ENCODE peak calls at places on chromosome 13, in five cellular contexts. One of them, this sample, is unnamed.

GRCh38 chr13:36261976-36262375 is 35.6 kb downstream of the CCDC169 start:
- DNase-seq in CD8-positive, alpha-beta memory T cell: no peak
- DNase-seq in activated CD4-positive, alpha-beta T cell treated with anti-CD3 and anti-CD28 coated beads, Interleukin-2, amount 10 ng/mL, durations not matched to agents 7 days and 5 days: no peak
- DNase-seq in endothelial cell: no peak
- DNase-seq in ovary: no peak
- DNase-seq in this sample: no peak

GRCh38 chr13:99415851-99416331 is 85.4 kb upstream of the TM9SF2 start:
- DNase-seq in ovary: no peak
- DNase-seq in CD8-positive, alpha-beta memory T cell: no peak
- DNase-seq in activated CD4-positive, alpha-beta T cell treated with anti-CD3 and anti-CD28 coated beads, Interleukin-2, amount 10 ng/mL, durations not matched to agents 7 days and 5 days: no peak
- DNase-seq in endothelial cell: no peak
- DNase-seq in this sample: no peak

GRCh38 chr13:63364159-63364558 is 1948.5 kb upstream of the PCDH20 start:
- DNase-seq in activated CD4-positive, alpha-beta T cell treated with anti-CD3 and anti-CD28 coated beads, Interleukin-2, amount 10 ng/mL, durations not matched to agents 7 days and 5 days: no peak
- DNase-seq in ovary: no peak
- DNase-seq in CD8-positive, alpha-beta memory T cell: no peak
- DNase-seq in endothelial cell: no peak
- DNase-seq in this sample: no peak

GRCh38 chr13:30936920-30937319 is 4.5 kb downstream of the TEX26 start:
- DNase-seq in activated CD4-positive, alpha-beta T cell treated with anti-CD3 and anti-CD28 coated beads, Interleukin-2, amount 10 ng/mL, durations not matched to agents 7 days and 5 days: no peak
- DNase-seq in CD8-positive, alpha-beta memory T cell: no peak
- DNase-seq in endothelial cell: no peak
- DNase-seq in ovary: no peak
- DNase-seq in this sample: no peak

GRCh38 chr13:45847554-45848224 is 3.9 kb downstream of the SIAH3 start:
- DNase-seq in endothelial cell: no peak
- DNase-seq in activated CD4-positive, alpha-beta T cell treated with anti-CD3 and anti-CD28 coated beads, Interleukin-2, amount 10 ng/mL, durations not matched to agents 7 days and 5 days: peak
- DNase-seq in CD8-positive, alpha-beta memory T cell: peak
- DNase-seq in ovary: no peak
- DNase-seq in this sample: no peak

GRCh38 chr13:100636441-100636840 is 38.2 kb downstream of the TMTC4 start:
- DNase-seq in activated CD4-positive, alpha-beta T cell treated with anti-CD3 and anti-CD28 coated beads, Interleukin-2, amount 10 ng/mL, durations not matched to agents 7 days and 5 days: no peak
- DNase-seq in CD8-positive, alpha-beta memory T cell: no peak
- DNase-seq in endothelial cell: no peak
- DNase-seq in ovary: no peak
- DNase-seq in this sample: no peak

GRCh38 chr13:23467048-23467931 is 33.8 kb upstream of the SACS start:
- DNase-seq in endothelial cell: no peak
- DNase-seq in activated CD4-positive, alpha-beta T cell treated with anti-CD3 and anti-CD28 coated beads, Interleukin-2, amount 10 ng/mL, durations not matched to agents 7 days and 5 days: no peak
- DNase-seq in CD8-positive, alpha-beta memory T cell: no peak
- DNase-seq in ovary: peak
- DNase-seq in this sample: peak

GRCh38 chr13:39876258-39876657 is 220.8 kb downstream of the COG6 start:
- DNase-seq in endothelial cell: no peak
- DNase-seq in activated CD4-positive, alpha-beta T cell treated with anti-CD3 and anti-CD28 coated beads, Interleukin-2, amount 10 ng/mL, durations not matched to agents 7 days and 5 days: no peak
- DNase-seq in CD8-positive, alpha-beta memory T cell: no peak
- DNase-seq in ovary: no peak
- DNase-seq in this sample: no peak

GRCh38 chr13:111323549-111323948 is 3.1 kb downstream of the TEX29 start:
- DNase-seq in activated CD4-positive, alpha-beta T cell treated with anti-CD3 and anti-CD28 coated beads, Interleukin-2, amount 10 ng/mL, durations not matched to agents 7 days and 5 days: no peak
- DNase-seq in ovary: no peak
- DNase-seq in CD8-positive, alpha-beta memory T cell: no peak
- DNase-seq in endothelial cell: no peak
- DNase-seq in this sample: no peak

GRCh38 chr13:96935971-96936370 is 58.3 kb downstream of the OXGR1 start:
- DNase-seq in activated CD4-positive, alpha-beta T cell treated with anti-CD3 and anti-CD28 coated beads, Interleukin-2, amount 10 ng/mL, durations not matched to agents 7 days and 5 days: no peak
- DNase-seq in endothelial cell: no peak
- DNase-seq in CD8-positive, alpha-beta memory T cell: no peak
- DNase-seq in ovary: no peak
- DNase-seq in this sample: no peak

GRCh38 chr13:113643593-113643992 is 14.4 kb downstream of the ATP4B start:
- DNase-seq in endothelial cell: no peak
- DNase-seq in CD8-positive, alpha-beta memory T cell: no peak
- DNase-seq in ovary: no peak
- DNase-seq in activated CD4-positive, alpha-beta T cell treated with anti-CD3 and anti-CD28 coated beads, Interleukin-2, amount 10 ng/mL, durations not matched to agents 7 days and 5 days: no peak
- DNase-seq in this sample: no peak

GRCh38 chr13:27921961-27922910 is 2.4 kb downstream of the PDX1 start:
- DNase-seq in endothelial cell: no peak
- DNase-seq in activated CD4-positive, alpha-beta T cell treated with anti-CD3 and anti-CD28 coated beads, Interleukin-2, amount 10 ng/mL, durations not matched to agents 7 days and 5 days: no peak
- DNase-seq in ovary: no peak
- DNase-seq in CD8-positive, alpha-beta memory T cell: no peak
- DNase-seq in this sample: no peak

GRCh38 chr13:113888701-113889330 is 24.9 kb upstream of the GAS6 start:
- DNase-seq in endothelial cell: no peak
- DNase-seq in activated CD4-positive, alpha-beta T cell treated with anti-CD3 and anti-CD28 coated beads, Interleukin-2, amount 10 ng/mL, durations not matched to agents 7 days and 5 days: no peak
- DNase-seq in CD8-positive, alpha-beta memory T cell: no peak
- DNase-seq in ovary: no peak
- DNase-seq in this sample: no peak

GRCh38 chr13:66673401-66673800 is 556.7 kb downstream of the PCDH9 start:
- DNase-seq in endothelial cell: no peak
- DNase-seq in CD8-positive, alpha-beta memory T cell: no peak
- DNase-seq in ovary: no peak
- DNase-seq in activated CD4-positive, alpha-beta T cell treated with anti-CD3 and anti-CD28 coated beads, Interleukin-2, amount 10 ng/mL, durations not matched to agents 7 days and 5 days: no peak
- DNase-seq in this sample: no peak

GRCh38 chr13:43878897-43879322 is 630 bp downstream of the CCDC122 start:
- DNase-seq in ovary: peak
- DNase-seq in endothelial cell: peak
- DNase-seq in activated CD4-positive, alpha-beta T cell treated with anti-CD3 and anti-CD28 coated beads, Interleukin-2, amount 10 ng/mL, durations not matched to agents 7 days and 5 days: peak
- DNase-seq in CD8-positive, alpha-beta memory T cell: peak
- DNase-seq in this sample: peak

GRCh38 chr13:43894438-43894837 is 14.7 kb downstream of the LACC1 start:
- DNase-seq in CD8-positive, alpha-beta memory T cell: no peak
- DNase-seq in endothelial cell: no peak
- DNase-seq in activated CD4-positive, alpha-beta T cell treated with anti-CD3 and anti-CD28 coated beads, Interleukin-2, amount 10 ng/mL, durations not matched to agents 7 days and 5 days: no peak
- DNase-seq in ovary: no peak
- DNase-seq in this sample: no peak

GRCh38 chr13:21219044-21219381 is 42.6 kb downstream of the MRPL57 start:
- DNase-seq in ovary: no peak
- DNase-seq in CD8-positive, alpha-beta memory T cell: no peak
- DNase-seq in activated CD4-positive, alpha-beta T cell treated with anti-CD3 and anti-CD28 coated beads, Interleukin-2, amount 10 ng/mL, durations not matched to agents 7 days and 5 days: no peak
- DNase-seq in endothelial cell: no peak
- DNase-seq in this sample: no peak

GRCh38 chr13:43730642-43731041 is 56.1 kb downstream of the ENOX1 start:
- DNase-seq in endothelial cell: no peak
- DNase-seq in ovary: no peak
- DNase-seq in activated CD4-positive, alpha-beta T cell treated with anti-CD3 and anti-CD28 coated beads, Interleukin-2, amount 10 ng/mL, durations not matched to agents 7 days and 5 days: no peak
- DNase-seq in CD8-positive, alpha-beta memory T cell: no peak
- DNase-seq in this sample: no peak

GRCh38 chr13:38409771-38410170 is 60.1 kb downstream of the UFM1 start:
- DNase-seq in endothelial cell: no peak
- DNase-seq in CD8-positive, alpha-beta memory T cell: no peak
- DNase-seq in ovary: no peak
- DNase-seq in activated CD4-positive, alpha-beta T cell treated with anti-CD3 and anti-CD28 coated beads, Interleukin-2, amount 10 ng/mL, durations not matched to agents 7 days and 5 days: no peak
- DNase-seq in this sample: no peak

GRCh38 chr13:111912453-111912866 is 154.5 kb upstream of the SOX1 start:
- DNase-seq in activated CD4-positive, alpha-beta T cell treated with anti-CD3 and anti-CD28 coated beads, Interleukin-2, amount 10 ng/mL, durations not matched to agents 7 days and 5 days: no peak
- DNase-seq in endothelial cell: no peak
- DNase-seq in CD8-positive, alpha-beta memory T cell: no peak
- DNase-seq in ovary: no peak
- DNase-seq in this sample: no peak

GRCh38 chr13:81223784-81224501 is 883.0 kb upstream of the SPRY2 start:
- DNase-seq in ovary: no peak
- DNase-seq in CD8-positive, alpha-beta memory T cell: no peak
- DNase-seq in endothelial cell: no peak
- DNase-seq in activated CD4-positive, alpha-beta T cell treated with anti-CD3 and anti-CD28 coated beads, Interleukin-2, amount 10 ng/mL, durations not matched to agents 7 days and 5 days: no peak
- DNase-seq in this sample: no peak

GRCh38 chr13:94968040-94968756 is 255.9 kb upstream of the SOX21 start:
- DNase-seq in endothelial cell: peak
- DNase-seq in CD8-positive, alpha-beta memory T cell: no peak
- DNase-seq in activated CD4-positive, alpha-beta T cell treated with anti-CD3 and anti-CD28 coated beads, Interleukin-2, amount 10 ng/mL, durations not matched to agents 7 days and 5 days: no peak
- DNase-seq in ovary: peak
- DNase-seq in this sample: peak

GRCh38 chr13:112012004-112012704 is 54.8 kb upstream of the SOX1 start:
- DNase-seq in activated CD4-positive, alpha-beta T cell treated with anti-CD3 and anti-CD28 coated beads, Interleukin-2, amount 10 ng/mL, durations not matched to agents 7 days and 5 days: no peak
- DNase-seq in ovary: no peak
- DNase-seq in endothelial cell: no peak
- DNase-seq in CD8-positive, alpha-beta memory T cell: no peak
- DNase-seq in this sample: no peak

GRCh38 chr13:28022848-28023518 is 34.5 kb upstream of the URAD start:
- DNase-seq in CD8-positive, alpha-beta memory T cell: no peak
- DNase-seq in activated CD4-positive, alpha-beta T cell treated with anti-CD3 and anti-CD28 coated beads, Interleukin-2, amount 10 ng/mL, durations not matched to agents 7 days and 5 days: no peak
- DNase-seq in endothelial cell: no peak
- DNase-seq in ovary: no peak
- DNase-seq in this sample: peak

GRCh38 chr13:28568286-28568685 is 73.4 kb upstream of the FLT1 start:
- DNase-seq in CD8-positive, alpha-beta memory T cell: no peak
- DNase-seq in endothelial cell: no peak
- DNase-seq in activated CD4-positive, alpha-beta T cell treated with anti-CD3 and anti-CD28 coated beads, Interleukin-2, amount 10 ng/mL, durations not matched to agents 7 days and 5 days: no peak
- DNase-seq in ovary: peak
- DNase-seq in this sample: no peak

GRCh38 chr13:42474954-42475353 is 99.0 kb upstream of the TNFSF11 start:
- DNase-seq in ovary: no peak
- DNase-seq in endothelial cell: no peak
- DNase-seq in activated CD4-positive, alpha-beta T cell treated with anti-CD3 and anti-CD28 coated beads, Interleukin-2, amount 10 ng/mL, durations not matched to agents 7 days and 5 days: no peak
- DNase-seq in CD8-positive, alpha-beta memory T cell: no peak
- DNase-seq in this sample: no peak

GRCh38 chr13:31755803-31756212 is 16.5 kb downstream of the RXFP2 start:
- DNase-seq in endothelial cell: no peak
- DNase-seq in ovary: no peak
- DNase-seq in activated CD4-positive, alpha-beta T cell treated with anti-CD3 and anti-CD28 coated beads, Interleukin-2, amount 10 ng/mL, durations not matched to agents 7 days and 5 days: no peak
- DNase-seq in CD8-positive, alpha-beta memory T cell: no peak
- DNase-seq in this sample: no peak

GRCh38 chr13:109509154-109509905 is 277.1 kb downstream of the IRS2 start:
- DNase-seq in endothelial cell: no peak
- DNase-seq in activated CD4-positive, alpha-beta T cell treated with anti-CD3 and anti-CD28 coated beads, Interleukin-2, amount 10 ng/mL, durations not matched to agents 7 days and 5 days: no peak
- DNase-seq in CD8-positive, alpha-beta memory T cell: no peak
- DNase-seq in ovary: no peak
- DNase-seq in this sample: no peak

GRCh38 chr13:21683034-21683733 is 12.3 kb downstream of the FGF9 start:
- DNase-seq in CD8-positive, alpha-beta memory T cell: no peak
- DNase-seq in endothelial cell: no peak
- DNase-seq in activated CD4-positive, alpha-beta T cell treated with anti-CD3 and anti-CD28 coated beads, Interleukin-2, amount 10 ng/mL, durations not matched to agents 7 days and 5 days: no peak
- DNase-seq in ovary: no peak
- DNase-seq in this sample: no peak

GRCh38 chr13:86085890-86086289 is 286.7 kb upstream of the SLITRK6 start:
- DNase-seq in endothelial cell: no peak
- DNase-seq in ovary: no peak
- DNase-seq in activated CD4-positive, alpha-beta T cell treated with anti-CD3 and anti-CD28 coated beads, Interleukin-2, amount 10 ng/mL, durations not matched to agents 7 days and 5 days: no peak
- DNase-seq in CD8-positive, alpha-beta memory T cell: no peak
- DNase-seq in this sample: no peak

GRCh38 chr13:111917086-111917485 is 149.9 kb upstream of the SOX1 start:
- DNase-seq in endothelial cell: no peak
- DNase-seq in ovary: no peak
- DNase-seq in activated CD4-positive, alpha-beta T cell treated with anti-CD3 and anti-CD28 coated beads, Interleukin-2, amount 10 ng/mL, durations not matched to agents 7 days and 5 days: no peak
- DNase-seq in CD8-positive, alpha-beta memory T cell: no peak
- DNase-seq in this sample: no peak

GRCh38 chr13:64529874-64530485 is 2700.2 kb downstream of the PCDH9 start:
- DNase-seq in CD8-positive, alpha-beta memory T cell: no peak
- DNase-seq in activated CD4-positive, alpha-beta T cell treated with anti-CD3 and anti-CD28 coated beads, Interleukin-2, amount 10 ng/mL, durations not matched to agents 7 days and 5 days: no peak
- DNase-seq in ovary: no peak
- DNase-seq in endothelial cell: peak
- DNase-seq in this sample: no peak

GRCh38 chr13:31052478-31052877 is 109.2 kb downstream of the HSPH1 start:
- DNase-seq in CD8-positive, alpha-beta memory T cell: no peak
- DNase-seq in ovary: no peak
- DNase-seq in endothelial cell: no peak
- DNase-seq in activated CD4-positive, alpha-beta T cell treated with anti-CD3 and anti-CD28 coated beads, Interleukin-2, amount 10 ng/mL, durations not matched to agents 7 days and 5 days: no peak
- DNase-seq in this sample: no peak

GRCh38 chr13:19794552-19795143 is 11.9 kb upstream of the PSPC1 start:
- DNase-seq in activated CD4-positive, alpha-beta T cell treated with anti-CD3 and anti-CD28 coated beads, Interleukin-2, amount 10 ng/mL, durations not matched to agents 7 days and 5 days: no peak
- DNase-seq in CD8-positive, alpha-beta memory T cell: no peak
- DNase-seq in endothelial cell: no peak
- DNase-seq in ovary: no peak
- DNase-seq in this sample: no peak